ENCODE peak calls at places on chromosomes 7 and 10, in six cellular contexts. One of them, this sample, is unnamed.

GRCh38 chr10:125161570-125162139 is 1.3 kb upstream of the CTBP2 start:
- DNase-seq in foreskin fibroblast: no peak
- DNase-seq in upper lobe of right lung: peak
- DNase-seq in AG04450: no peak
- DNase-seq in choroid plexus epithelial cell: peak
- DNase-seq in cardiac muscle cell: peak
- DNase-seq in this sample: peak

GRCh38 chr10:125076891-125077643 is 83.3 kb downstream of the CTBP2 start:
- DNase-seq in foreskin fibroblast: no peak
- DNase-seq in upper lobe of right lung: peak
- DNase-seq in AG04450: no peak
- DNase-seq in choroid plexus epithelial cell: peak
- DNase-seq in cardiac muscle cell: no peak
- DNase-seq in this sample: no peak

GRCh38 chr7:158963780-158964222 is 107.4 kb downstream of the DYNC2I1 start:
- DNase-seq in foreskin fibroblast: no peak
- DNase-seq in upper lobe of right lung: no peak
- DNase-seq in AG04450: no peak
- DNase-seq in choroid plexus epithelial cell: no peak
- DNase-seq in cardiac muscle cell: no peak
- DNase-seq in this sample: no peak

GRCh38 chr7:80225361-80225760 is 90.7 kb downstream of the GNAI1 start:
- DNase-seq in foreskin fibroblast: no peak
- DNase-seq in upper lobe of right lung: no peak
- DNase-seq in AG04450: no peak
- DNase-seq in choroid plexus epithelial cell: no peak
- DNase-seq in cardiac muscle cell: no peak
- DNase-seq in this sample: no peak

GRCh38 chr7:151705744-151706567 is 171.0 kb downstream of the PRKAG2 start:
- DNase-seq in foreskin fibroblast: peak
- DNase-seq in upper lobe of right lung: no peak
- DNase-seq in AG04450: no peak
- DNase-seq in choroid plexus epithelial cell: peak
- DNase-seq in cardiac muscle cell: peak
- DNase-seq in this sample: peak

GRCh38 chr7:37259381-37259821 is 189.3 kb downstream of the ELMO1 start:
- DNase-seq in foreskin fibroblast: no peak
- DNase-seq in upper lobe of right lung: no peak
- DNase-seq in AG04450: no peak
- DNase-seq in choroid plexus epithelial cell: no peak
- DNase-seq in cardiac muscle cell: no peak
- DNase-seq in this sample: peak

GRCh38 chr7:66099551-66100407 is 14.9 kb upstream of the CRCP start:
- DNase-seq in foreskin fibroblast: peak
- DNase-seq in upper lobe of right lung: peak
- DNase-seq in AG04450: peak
- DNase-seq in choroid plexus epithelial cell: peak
- DNase-seq in cardiac muscle cell: peak
- DNase-seq in this sample: peak

GRCh38 chr7:2336626-2337025 is 18.0 kb upstream of the EIF3B start:
- DNase-seq in foreskin fibroblast: no peak
- DNase-seq in upper lobe of right lung: no peak
- DNase-seq in AG04450: no peak
- DNase-seq in choroid plexus epithelial cell: no peak
- DNase-seq in cardiac muscle cell: no peak
- DNase-seq in this sample: no peak

GRCh38 chr10:84550756-84551436 is 222.5 kb downstream of the CCSER2 start:
- DNase-seq in foreskin fibroblast: no peak
- DNase-seq in upper lobe of right lung: no peak
- DNase-seq in AG04450: no peak
- DNase-seq in choroid plexus epithelial cell: no peak
- DNase-seq in cardiac muscle cell: no peak
- DNase-seq in this sample: no peak

GRCh38 chr7:97868788-97869187 is 3.4 kb downstream of the ASNS start:
- DNase-seq in foreskin fibroblast: no peak
- DNase-seq in upper lobe of right lung: no peak
- DNase-seq in AG04450: no peak
- DNase-seq in choroid plexus epithelial cell: no peak
- DNase-seq in cardiac muscle cell: no peak
- DNase-seq in this sample: no peak

DNA sequence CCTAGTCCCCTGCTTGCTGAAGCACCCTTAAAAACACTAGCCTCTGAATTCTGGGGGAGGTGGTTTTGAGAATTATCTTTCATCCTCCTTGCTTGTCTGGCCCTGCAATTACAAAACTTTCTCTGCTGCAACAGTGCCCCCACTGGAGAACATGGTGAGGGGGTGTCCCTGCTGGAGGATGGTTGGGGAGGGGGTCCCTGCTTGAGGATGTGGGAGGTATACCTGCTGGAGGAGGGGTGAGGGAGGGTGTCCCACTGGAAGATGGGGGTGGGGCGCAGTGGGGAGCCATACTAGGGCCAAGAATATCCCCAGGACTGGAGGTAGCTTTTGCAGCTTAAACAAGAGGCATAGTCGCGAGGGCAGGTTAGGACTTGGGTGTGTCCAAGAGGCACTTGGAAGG is 3.2 kb upstream of the POLM start:
- DNase-seq in foreskin fibroblast: no peak
- DNase-seq in upper lobe of right lung: no peak
- DNase-seq in AG04450: no peak
- DNase-seq in choroid plexus epithelial cell: no peak
- DNase-seq in cardiac muscle cell: no peak
- DNase-seq in this sample: no peak
- TF ChIP-seq CTCF in foreskin fibroblast: no peak
- TF ChIP-seq CTCF in upper lobe of right lung: no peak
- TF ChIP-seq CTCF in AG04450: no peak
- TF ChIP-seq CTCF in choroid plexus epithelial cell: peak
- TF ChIP-seq CTCF in cardiac muscle cell: no peak
- TF ChIP-seq CTCF in this sample: no peak

DNA sequence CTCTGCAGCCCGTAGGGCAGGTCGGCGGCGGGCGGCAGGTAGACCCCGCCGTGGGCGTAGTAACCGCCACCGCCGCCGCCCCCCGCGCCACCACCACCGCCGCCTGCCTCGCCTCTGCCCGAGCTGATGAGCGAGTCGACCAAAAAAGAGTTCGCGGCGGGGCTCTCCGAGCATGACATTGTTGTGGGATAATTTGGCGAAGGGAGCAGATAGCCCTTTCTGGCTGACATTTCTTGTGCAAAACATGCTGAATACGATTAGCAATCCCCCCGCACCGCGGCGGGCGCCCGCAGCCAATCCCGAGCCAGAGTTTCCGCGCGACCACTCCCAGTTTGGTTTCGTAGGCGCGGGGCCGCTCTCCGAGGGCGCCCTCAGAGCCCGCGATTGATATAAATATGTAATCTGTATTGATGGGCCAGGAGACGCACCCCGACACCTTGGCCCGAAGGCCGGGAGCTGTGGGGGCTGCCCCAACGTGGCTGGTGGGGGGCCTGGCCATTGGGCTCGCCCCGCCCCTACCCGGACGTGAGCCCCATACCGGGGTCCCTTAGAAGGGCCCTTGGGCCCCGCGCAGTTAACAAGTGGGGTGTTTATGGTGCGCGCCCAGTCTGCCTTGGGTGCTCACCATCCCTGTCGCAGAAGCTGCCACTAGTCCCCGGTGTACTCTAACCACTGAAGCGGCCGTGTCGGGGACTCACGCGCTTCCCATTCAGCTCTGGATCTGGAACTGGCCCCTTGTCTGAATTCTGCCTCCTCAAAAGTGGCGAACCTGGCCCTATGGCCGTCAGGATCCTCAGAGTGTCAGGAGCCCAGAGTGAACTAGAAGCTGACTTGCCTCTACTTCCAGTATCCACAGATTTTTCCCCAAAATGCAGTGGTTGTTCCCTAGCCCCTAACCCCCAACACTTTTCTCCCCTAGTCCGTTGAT is at the start of gene HOXA10:
- DNase-seq in foreskin fibroblast: no peak
- DNase-seq in upper lobe of right lung: peak
- DNase-seq in AG04450: no peak
- DNase-seq in choroid plexus epithelial cell: no peak
- DNase-seq in cardiac muscle cell: no peak
- DNase-seq in this sample: no peak
- H3K4me3 ChIP-seq in foreskin fibroblast: peak
- H3K4me3 ChIP-seq in upper lobe of right lung: peak
- H3K4me3 ChIP-seq in AG04450: peak
- H3K4me3 ChIP-seq in choroid plexus epithelial cell: no peak
- H3K4me3 ChIP-seq in cardiac muscle cell: peak
- H3K4me3 ChIP-seq in this sample: no peak

DNA sequence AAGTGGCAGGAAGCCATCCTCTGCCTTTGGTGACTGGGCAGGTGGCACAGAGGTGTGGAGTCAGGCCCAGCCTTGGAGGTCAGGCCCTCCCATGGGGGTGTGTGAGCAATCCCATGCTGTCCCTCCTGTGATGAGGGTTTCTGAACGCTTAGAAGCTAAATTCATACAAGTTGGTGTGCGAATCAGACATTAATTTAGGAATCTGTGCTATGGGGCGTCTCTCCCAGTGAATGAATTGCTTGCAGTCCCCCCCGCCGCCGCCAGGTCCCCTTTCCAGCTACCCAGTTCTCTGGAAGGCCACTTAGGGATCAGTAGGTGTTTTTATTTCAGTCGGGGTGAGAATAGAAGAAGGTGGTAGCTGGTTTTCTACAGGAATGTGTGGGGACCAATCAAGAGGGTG is 37.5 kb downstream of the LRRC18 start:
- DNase-seq in foreskin fibroblast: no peak
- DNase-seq in upper lobe of right lung: no peak
- DNase-seq in AG04450: no peak
- DNase-seq in choroid plexus epithelial cell: no peak
- DNase-seq in cardiac muscle cell: no peak
- DNase-seq in this sample: no peak
- TF ChIP-seq CTCF in foreskin fibroblast: no peak
- TF ChIP-seq CTCF in upper lobe of right lung: no peak
- TF ChIP-seq CTCF in AG04450: no peak
- TF ChIP-seq CTCF in choroid plexus epithelial cell: no peak
- TF ChIP-seq CTCF in cardiac muscle cell: no peak
- TF ChIP-seq CTCF in this sample: no peak

DNA sequence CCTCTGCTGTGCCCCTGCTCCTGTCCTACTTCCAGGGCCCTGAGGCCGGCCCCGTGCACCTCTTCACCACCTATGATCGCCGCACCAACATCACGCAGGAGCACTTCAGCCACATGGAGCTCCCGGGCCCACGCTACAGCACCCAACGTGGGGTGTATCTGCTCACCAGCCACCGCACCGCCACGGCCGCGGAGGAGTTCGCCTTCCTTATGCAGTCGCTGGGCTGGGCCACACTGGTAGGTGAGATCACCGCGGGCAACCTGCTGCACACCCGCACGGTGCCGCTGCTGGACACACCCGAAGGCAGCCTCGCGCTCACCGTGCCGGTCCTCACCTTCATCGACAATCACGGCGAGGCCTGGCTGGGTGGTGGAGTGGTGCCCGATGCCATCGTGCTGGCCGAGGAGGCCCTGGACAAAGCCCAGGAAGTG is 1.8 kb downstream of the RBP3 start:
- DNase-seq in foreskin fibroblast: no peak
- DNase-seq in upper lobe of right lung: no peak
- DNase-seq in AG04450: no peak
- DNase-seq in choroid plexus epithelial cell: no peak
- DNase-seq in cardiac muscle cell: no peak
- DNase-seq in this sample: no peak
- H3K4me3 ChIP-seq in foreskin fibroblast: no peak
- H3K4me3 ChIP-seq in upper lobe of right lung: no peak
- H3K4me3 ChIP-seq in AG04450: no peak
- H3K4me3 ChIP-seq in choroid plexus epithelial cell: no peak
- H3K4me3 ChIP-seq in cardiac muscle cell: no peak
- H3K4me3 ChIP-seq in this sample: no peak

DNA sequence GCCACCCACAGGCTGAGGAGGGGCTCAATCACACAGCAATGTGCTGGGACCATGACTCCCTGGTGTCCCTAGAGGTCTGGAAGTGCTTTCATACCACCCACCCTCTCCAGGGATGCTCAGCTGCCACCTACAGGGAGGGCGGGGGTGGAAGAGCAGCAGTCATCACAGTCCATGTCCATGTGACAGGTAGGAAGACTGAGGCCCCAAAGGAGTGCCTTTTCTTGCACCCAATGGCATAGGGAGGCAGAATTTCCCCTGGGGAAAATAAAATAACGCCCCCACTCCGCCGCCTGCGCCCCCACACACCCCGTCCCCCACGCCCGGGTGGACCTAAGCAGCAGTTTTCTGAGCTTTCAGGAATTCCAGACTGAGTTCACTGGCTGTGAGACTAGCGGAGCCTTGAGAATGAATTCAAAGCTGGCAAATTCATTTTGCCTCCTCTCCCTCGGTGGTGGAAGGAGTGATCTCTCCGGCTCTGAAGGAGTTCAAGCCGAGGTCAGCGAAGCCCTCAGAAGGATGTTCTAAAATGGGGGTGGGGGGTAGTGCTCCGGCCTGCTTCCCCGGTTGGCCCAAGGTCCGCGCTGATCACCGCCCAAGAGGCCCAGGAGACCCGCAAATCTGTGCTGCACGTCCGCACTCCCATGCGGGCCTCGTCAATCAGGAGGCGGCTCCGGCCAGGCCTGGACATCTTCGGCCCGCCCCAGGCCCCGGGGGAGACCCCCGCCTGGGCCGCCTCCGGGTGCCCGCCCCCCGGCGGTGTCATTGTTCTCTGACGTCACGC is 2.1 kb upstream of the ZMIZ1 start:
- DNase-seq in foreskin fibroblast: no peak
- DNase-seq in upper lobe of right lung: no peak
- DNase-seq in AG04450: no peak
- DNase-seq in choroid plexus epithelial cell: peak
- DNase-seq in cardiac muscle cell: peak
- DNase-seq in this sample: no peak
- TF ChIP-seq CTCF in foreskin fibroblast: peak
- TF ChIP-seq CTCF in upper lobe of right lung: no peak
- TF ChIP-seq CTCF in AG04450: peak
- TF ChIP-seq CTCF in choroid plexus epithelial cell: peak
- TF ChIP-seq CTCF in cardiac muscle cell: peak
- TF ChIP-seq CTCF in this sample: peak

This sample was measured in bronchial epithelial cell.